ENCODE peak calls at places on chromosomes 13 and 19, in five cellular contexts. N, E, H, D and W are unnamed samples.
A peak's percentile ranks its signal among the peaks of the same experiment; 100 is the strongest.

GRCh38 chr19:51108805-51109146 is 567 bp upstream of the CTU1 start:
- DNase-seq in N (no peak), E (no peak), H (no peak), D (no peak), W (no peak)

GRCh38 chr19:44824758-44825157 is 15.9 kb downstream of the BCAM start:
- DNase-seq in N (no peak), E (no peak), H (no peak), D (no peak), W (no peak)

GRCh38 chr13:64556391-64556790 is 2673.7 kb downstream of the PCDH9 start:
- DNase-seq in N (no peak), E (no peak), H (no peak), D (no peak), W (no peak)

GRCh38 chr19:35642312-35642711 is 767 bp downstream of the ETV2 start:
- DNase-seq in N (no peak), E (no peak), H (no peak), D (no peak), W (no peak)

GRCh38 chr13:112453874-112454647 is 77.9 kb downstream of the SPACA7 start:
- DNase-seq in N (no peak), E (no peak), H (no peak), D (no peak), W (no peak)

GRCh38 chr13:25292301-25292700 is 5.0 kb upstream of the MTMR6 start:
- DNase-seq in N (no peak), E (no peak), H (no peak), D (no peak), W (no peak)

GRCh38 chr13:27808866-27809546 is 16.7 kb downstream of the GSX1 start:
- DNase-seq in N (no peak), E (no peak), H (no peak), D (no peak), W (no peak)

GRCh38 chr19:37654525-37654832 is 786 bp downstream of the ZFP30 start:
- DNase-seq in N (no peak), E (peak; percentile 15), H (no peak), D (no peak), W (no peak)

GRCh38 chr13:48769107-48769704 is 115.5 kb downstream of the CYSLTR2 start:
- DNase-seq in N (peak; percentile 86), E (peak; percentile 98), H (peak; percentile 85), D (no peak), W (peak; percentile 62)

GRCh38 chr13:52195052-52195837 is 35.8 kb upstream of the NEK3 start:
- DNase-seq in N (peak; percentile 26), E (peak; percentile 50), H (peak; percentile 53), D (no peak), W (no peak)

GRCh38 chr13:111031531-111031961 is 83.6 kb upstream of the ARHGEF7 start:
- DNase-seq in N (no peak), E (no peak), H (no peak), D (no peak), W (no peak)

GRCh38 chr19:56333506-56333905 is 18.9 kb upstream of the ZSCAN5A start:
- DNase-seq in N (peak; percentile 18), E (no peak), H (no peak), D (no peak), W (no peak)

GRCh38 chr13:112188298-112188610 is 121.3 kb downstream of the SOX1 start:
- DNase-seq in N (no peak), E (no peak), H (no peak), D (no peak), W (no peak)

GRCh38 chr19:13396256-13397080 is 109.8 kb downstream of the CACNA1A start:
- DNase-seq in N (peak; percentile 33), E (no peak), H (no peak), D (no peak), W (no peak)

GRCh38 chr19:47331931-47332547 is at the start of gene C5AR2:
- DNase-seq in N (no peak), E (no peak), H (no peak), D (no peak), W (no peak)

GRCh38 chr19:1170938-1171754 is 2.9 kb downstream of the SBNO2 start:
- DNase-seq in N (no peak), E (no peak), H (no peak), D (no peak), W (no peak)

GRCh38 chr19:1999856-2000515 is 15.5 kb downstream of the BTBD2 start:
- DNase-seq in N (no peak), E (no peak), H (no peak), D (no peak), W (no peak)

GRCh38 chr19:51702754-51703654 is 9.9 kb downstream of the SPACA6 start:
- DNase-seq in N (no peak), E (no peak), H (no peak), D (no peak), W (no peak)

GRCh38 chr13:100913143-100913542 is 238.5 kb upstream of the TMTC4 start:
- DNase-seq in N (peak; percentile 13), E (no peak), H (no peak), D (no peak), W (no peak)

GRCh38 chr13:23378009-23378632 is 55.4 kb downstream of the SACS start:
- DNase-seq in N (peak; percentile 94), E (peak; percentile 58), H (peak; percentile 66), D (no peak), W (no peak)

GRCh38 chr13:100674363-100674847 is at the start of gene TMTC4:
- DNase-seq in N (no peak), E (no peak), H (no peak), D (no peak), W (peak; percentile 52)

GRCh38 chr19:47305309-47305751 is 4.3 kb upstream of the C5AR1 start:
- DNase-seq in N (peak; percentile 78), E (peak; percentile 21), H (peak; percentile 40), D (no peak), W (no peak)

GRCh38 chr13:26132756-26133155 is 80.9 kb upstream of the SHISA2 start:
- DNase-seq in N (no peak), E (no peak), H (no peak), D (no peak), W (no peak)

GRCh38 chr19:55609326-55609725 is 3.9 kb downstream of the ZNF865 start:
- DNase-seq in N (no peak), E (no peak), H (no peak), D (no peak), W (no peak)

GRCh38 chr19:11046608-11047354 is 42.5 kb upstream of the LDLR start:
- DNase-seq in N (no peak), E (no peak), H (no peak), D (no peak), W (no peak)

GRCh38 chr13:30346159-30346788 is 38.9 kb upstream of the KATNAL1 start:
- DNase-seq in N (no peak), E (peak; percentile 35), H (no peak), D (no peak), W (peak; percentile 60)